ENCODE peak calls at places on chromosome 11, in six cellular contexts. One of them, this sample, is unnamed.

GRCh38 chr11:115677190-115677589 is 173.0 kb upstream of the CADM1 start:
- DNase-seq in amniotic stem cell: no peak
- DNase-seq in NCI-H2081: no peak
- DNase-seq in CD8-positive, alpha-beta T cell: no peak
- DNase-seq in lung: no peak
- DNase-seq in stimulated activated CD4-positive, alpha-beta T cell treated with anti-CD3 and anti-CD28 coated beads, Interleukin-1b, Interleukin-23, amount 100 ng/mL, for 24 hours: no peak
- DNase-seq in this sample: no peak

GRCh38 chr11:113874920-113875413 is 405 bp downstream of the USP28 start:
- DNase-seq in amniotic stem cell: no peak
- DNase-seq in NCI-H2081: no peak
- DNase-seq in CD8-positive, alpha-beta T cell: peak
- DNase-seq in lung: no peak
- DNase-seq in stimulated activated CD4-positive, alpha-beta T cell treated with anti-CD3 and anti-CD28 coated beads, Interleukin-1b, Interleukin-23, amount 100 ng/mL, for 24 hours: peak
- DNase-seq in this sample: no peak

GRCh38 chr11:120236169-120237107 is 3.5 kb upstream of the POU2F3 start:
- DNase-seq in amniotic stem cell: no peak
- DNase-seq in NCI-H2081: no peak
- DNase-seq in CD8-positive, alpha-beta T cell: no peak
- DNase-seq in lung: no peak
- DNase-seq in stimulated activated CD4-positive, alpha-beta T cell treated with anti-CD3 and anti-CD28 coated beads, Interleukin-1b, Interleukin-23, amount 100 ng/mL, for 24 hours: no peak
- DNase-seq in this sample: no peak

GRCh38 chr11:124672531-124673215 is 866 bp downstream of the SIAE start:
- DNase-seq in amniotic stem cell: no peak
- DNase-seq in NCI-H2081: no peak
- DNase-seq in CD8-positive, alpha-beta T cell: no peak
- DNase-seq in lung: no peak
- DNase-seq in stimulated activated CD4-positive, alpha-beta T cell treated with anti-CD3 and anti-CD28 coated beads, Interleukin-1b, Interleukin-23, amount 100 ng/mL, for 24 hours: no peak
- DNase-seq in this sample: no peak

GRCh38 chr11:114085965-114086364 is 26.5 kb downstream of the ZBTB16 start:
- DNase-seq in amniotic stem cell: no peak
- DNase-seq in NCI-H2081: peak
- DNase-seq in CD8-positive, alpha-beta T cell: no peak
- DNase-seq in lung: peak
- DNase-seq in stimulated activated CD4-positive, alpha-beta T cell treated with anti-CD3 and anti-CD28 coated beads, Interleukin-1b, Interleukin-23, amount 100 ng/mL, for 24 hours: no peak
- DNase-seq in this sample: no peak

GRCh38 chr11:126391970-126392637 is 36.6 kb downstream of the ST3GAL4 start:
- DNase-seq in amniotic stem cell: no peak
- DNase-seq in NCI-H2081: no peak
- DNase-seq in CD8-positive, alpha-beta T cell: no peak
- DNase-seq in lung: no peak
- DNase-seq in stimulated activated CD4-positive, alpha-beta T cell treated with anti-CD3 and anti-CD28 coated beads, Interleukin-1b, Interleukin-23, amount 100 ng/mL, for 24 hours: no peak
- DNase-seq in this sample: no peak

GRCh38 chr11:72589802-72590761 is 84.1 kb downstream of the PDE2A start:
- DNase-seq in amniotic stem cell: no peak
- DNase-seq in NCI-H2081: no peak
- DNase-seq in CD8-positive, alpha-beta T cell: peak
- DNase-seq in lung: no peak
- DNase-seq in stimulated activated CD4-positive, alpha-beta T cell treated with anti-CD3 and anti-CD28 coated beads, Interleukin-1b, Interleukin-23, amount 100 ng/mL, for 24 hours: no peak
- DNase-seq in this sample: no peak

GRCh38 chr11:132099692-132100091 is 729.3 kb downstream of the NTM start:
- DNase-seq in amniotic stem cell: no peak
- DNase-seq in NCI-H2081: no peak
- DNase-seq in CD8-positive, alpha-beta T cell: no peak
- DNase-seq in lung: no peak
- DNase-seq in stimulated activated CD4-positive, alpha-beta T cell treated with anti-CD3 and anti-CD28 coated beads, Interleukin-1b, Interleukin-23, amount 100 ng/mL, for 24 hours: no peak
- DNase-seq in this sample: no peak

GRCh38 chr11:93169950-93170561 is 27.7 kb downstream of the SLC36A4 start:
- DNase-seq in amniotic stem cell: no peak
- DNase-seq in NCI-H2081: peak
- DNase-seq in CD8-positive, alpha-beta T cell: no peak
- DNase-seq in lung: no peak
- DNase-seq in stimulated activated CD4-positive, alpha-beta T cell treated with anti-CD3 and anti-CD28 coated beads, Interleukin-1b, Interleukin-23, amount 100 ng/mL, for 24 hours: no peak
- DNase-seq in this sample: no peak

GRCh38 chr11:46295996-46296519 is 18.6 kb downstream of the CREB3L1 start:
- DNase-seq in amniotic stem cell: no peak
- DNase-seq in NCI-H2081: no peak
- DNase-seq in CD8-positive, alpha-beta T cell: no peak
- DNase-seq in lung: no peak
- DNase-seq in stimulated activated CD4-positive, alpha-beta T cell treated with anti-CD3 and anti-CD28 coated beads, Interleukin-1b, Interleukin-23, amount 100 ng/mL, for 24 hours: no peak
- DNase-seq in this sample: no peak

GRCh38 chr11:82750643-82751139 is 17.0 kb upstream of the FAM181B start:
- DNase-seq in amniotic stem cell: no peak
- DNase-seq in NCI-H2081: no peak
- DNase-seq in CD8-positive, alpha-beta T cell: no peak
- DNase-seq in lung: no peak
- DNase-seq in stimulated activated CD4-positive, alpha-beta T cell treated with anti-CD3 and anti-CD28 coated beads, Interleukin-1b, Interleukin-23, amount 100 ng/mL, for 24 hours: no peak
- DNase-seq in this sample: no peak

GRCh38 chr11:127890026-127890611 is 697.2 kb downstream of the ETS1 start:
- DNase-seq in amniotic stem cell: peak
- DNase-seq in NCI-H2081: no peak
- DNase-seq in CD8-positive, alpha-beta T cell: no peak
- DNase-seq in lung: no peak
- DNase-seq in stimulated activated CD4-positive, alpha-beta T cell treated with anti-CD3 and anti-CD28 coated beads, Interleukin-1b, Interleukin-23, amount 100 ng/mL, for 24 hours: no peak
- DNase-seq in this sample: peak

GRCh38 chr11:46701078-46701654 is 335 bp downstream of the ZNF408 start:
- DNase-seq in amniotic stem cell: no peak
- DNase-seq in NCI-H2081: no peak
- DNase-seq in CD8-positive, alpha-beta T cell: no peak
- DNase-seq in lung: no peak
- DNase-seq in stimulated activated CD4-positive, alpha-beta T cell treated with anti-CD3 and anti-CD28 coated beads, Interleukin-1b, Interleukin-23, amount 100 ng/mL, for 24 hours: no peak
- DNase-seq in this sample: no peak

GRCh38 chr11:101296896-101297295 is 167.3 kb upstream of the PGR start:
- DNase-seq in amniotic stem cell: no peak
- DNase-seq in NCI-H2081: no peak
- DNase-seq in CD8-positive, alpha-beta T cell: no peak
- DNase-seq in lung: no peak
- DNase-seq in stimulated activated CD4-positive, alpha-beta T cell treated with anti-CD3 and anti-CD28 coated beads, Interleukin-1b, Interleukin-23, amount 100 ng/mL, for 24 hours: no peak
- DNase-seq in this sample: no peak

GRCh38 chr11:128207861-128208321 is 379.5 kb downstream of the ETS1 start:
- DNase-seq in amniotic stem cell: peak
- DNase-seq in NCI-H2081: no peak
- DNase-seq in CD8-positive, alpha-beta T cell: no peak
- DNase-seq in lung: no peak
- DNase-seq in stimulated activated CD4-positive, alpha-beta T cell treated with anti-CD3 and anti-CD28 coated beads, Interleukin-1b, Interleukin-23, amount 100 ng/mL, for 24 hours: no peak
- DNase-seq in this sample: peak

GRCh38 chr11:28606930-28607329 is 498.7 kb downstream of the METTL15 start:
- DNase-seq in amniotic stem cell: no peak
- DNase-seq in NCI-H2081: no peak
- DNase-seq in CD8-positive, alpha-beta T cell: no peak
- DNase-seq in lung: no peak
- DNase-seq in stimulated activated CD4-positive, alpha-beta T cell treated with anti-CD3 and anti-CD28 coated beads, Interleukin-1b, Interleukin-23, amount 100 ng/mL, for 24 hours: no peak
- DNase-seq in this sample: no peak

GRCh38 chr11:105861225-105861624 is 160.8 kb downstream of the MSANTD4 start:
- DNase-seq in amniotic stem cell: no peak
- DNase-seq in NCI-H2081: peak
- DNase-seq in CD8-positive, alpha-beta T cell: no peak
- DNase-seq in lung: no peak
- DNase-seq in stimulated activated CD4-positive, alpha-beta T cell treated with anti-CD3 and anti-CD28 coated beads, Interleukin-1b, Interleukin-23, amount 100 ng/mL, for 24 hours: no peak
- DNase-seq in this sample: no peak

GRCh38 chr11:123303924-123304323 is 108.9 kb upstream of the CLMP start:
- DNase-seq in amniotic stem cell: no peak
- DNase-seq in NCI-H2081: no peak
- DNase-seq in CD8-positive, alpha-beta T cell: no peak
- DNase-seq in lung: no peak
- DNase-seq in stimulated activated CD4-positive, alpha-beta T cell treated with anti-CD3 and anti-CD28 coated beads, Interleukin-1b, Interleukin-23, amount 100 ng/mL, for 24 hours: no peak
- DNase-seq in this sample: no peak

GRCh38 chr11:76805206-76805913 is 22.2 kb downstream of the TSKU start:
- DNase-seq in amniotic stem cell: no peak
- DNase-seq in NCI-H2081: no peak
- DNase-seq in CD8-positive, alpha-beta T cell: no peak
- DNase-seq in lung: peak
- DNase-seq in stimulated activated CD4-positive, alpha-beta T cell treated with anti-CD3 and anti-CD28 coated beads, Interleukin-1b, Interleukin-23, amount 100 ng/mL, for 24 hours: no peak
- DNase-seq in this sample: no peak

GRCh38 chr11:7467652-7468051 is 17.7 kb upstream of the OLFML1 start:
- DNase-seq in amniotic stem cell: no peak
- DNase-seq in NCI-H2081: no peak
- DNase-seq in CD8-positive, alpha-beta T cell: no peak
- DNase-seq in lung: no peak
- DNase-seq in stimulated activated CD4-positive, alpha-beta T cell treated with anti-CD3 and anti-CD28 coated beads, Interleukin-1b, Interleukin-23, amount 100 ng/mL, for 24 hours: no peak
- DNase-seq in this sample: no peak

GRCh38 chr11:62555464-62556092 is 9.0 kb upstream of the AHNAK start:
- DNase-seq in amniotic stem cell: no peak
- DNase-seq in NCI-H2081: no peak
- DNase-seq in CD8-positive, alpha-beta T cell: no peak
- DNase-seq in lung: no peak
- DNase-seq in stimulated activated CD4-positive, alpha-beta T cell treated with anti-CD3 and anti-CD28 coated beads, Interleukin-1b, Interleukin-23, amount 100 ng/mL, for 24 hours: no peak
- DNase-seq in this sample: no peak

GRCh38 chr11:64745523-64746328 is 1.8 kb upstream of the RASGRP2 start:
- DNase-seq in amniotic stem cell: no peak
- DNase-seq in NCI-H2081: no peak
- DNase-seq in CD8-positive, alpha-beta T cell: peak
- DNase-seq in lung: peak
- DNase-seq in stimulated activated CD4-positive, alpha-beta T cell treated with anti-CD3 and anti-CD28 coated beads, Interleukin-1b, Interleukin-23, amount 100 ng/mL, for 24 hours: no peak
- DNase-seq in this sample: no peak

GRCh38 chr11:79503028-79503427 is 62.2 kb upstream of the TENM4 start:
- DNase-seq in amniotic stem cell: no peak
- DNase-seq in NCI-H2081: no peak
- DNase-seq in CD8-positive, alpha-beta T cell: no peak
- DNase-seq in lung: no peak
- DNase-seq in stimulated activated CD4-positive, alpha-beta T cell treated with anti-CD3 and anti-CD28 coated beads, Interleukin-1b, Interleukin-23, amount 100 ng/mL, for 24 hours: no peak
- DNase-seq in this sample: no peak

GRCh38 chr11:68810164-68810563 is 31.6 kb downstream of the CPT1A start:
- DNase-seq in amniotic stem cell: no peak
- DNase-seq in NCI-H2081: no peak
- DNase-seq in CD8-positive, alpha-beta T cell: no peak
- DNase-seq in lung: no peak
- DNase-seq in stimulated activated CD4-positive, alpha-beta T cell treated with anti-CD3 and anti-CD28 coated beads, Interleukin-1b, Interleukin-23, amount 100 ng/mL, for 24 hours: no peak
- DNase-seq in this sample: no peak

GRCh38 chr11:131888230-131888826 is 517.9 kb downstream of the NTM start:
- DNase-seq in amniotic stem cell: peak
- DNase-seq in NCI-H2081: no peak
- DNase-seq in CD8-positive, alpha-beta T cell: no peak
- DNase-seq in lung: no peak
- DNase-seq in stimulated activated CD4-positive, alpha-beta T cell treated with anti-CD3 and anti-CD28 coated beads, Interleukin-1b, Interleukin-23, amount 100 ng/mL, for 24 hours: no peak
- DNase-seq in this sample: peak

GRCh38 chr11:44737222-44737621 is 10.5 kb downstream of the TSPAN18 start:
- DNase-seq in amniotic stem cell: no peak
- DNase-seq in NCI-H2081: no peak
- DNase-seq in CD8-positive, alpha-beta T cell: no peak
- DNase-seq in lung: no peak
- DNase-seq in stimulated activated CD4-positive, alpha-beta T cell treated with anti-CD3 and anti-CD28 coated beads, Interleukin-1b, Interleukin-23, amount 100 ng/mL, for 24 hours: no peak
- DNase-seq in this sample: no peak

This sample was measured in T1000.